ENCODE peak calls at places on chromosomes 5 and 9, in five cellular contexts. Z, T, E, R and H are unnamed samples.

GRCh38 chr5:113043491-113043931 is 66.9 kb downstream of the DCP2 start:
- DNase-seq in R (no peak), T (no peak), Z (no peak), E (peak), H (no peak)

GRCh38 chr9:113634597-113635515 is 171.3 kb downstream of the RGS3 start:
- DNase-seq in R (no peak), E (no peak), T (no peak), Z (no peak), H (no peak)

GRCh38 chr9:127897194-127897692 is 2.2 kb downstream of the ST6GALNAC6 start:
- DNase-seq in T (no peak), E (peak), Z (no peak), R (no peak), H (peak)

GRCh38 chr9:114289571-114290481 is 33.1 kb upstream of the ORM1 start:
- DNase-seq in E (no peak), R (no peak), T (no peak), Z (no peak), H (no peak)

GRCh38 chr5:4941957-4942830 is 197.9 kb upstream of the ADAMTS16 start:
- DNase-seq in E (no peak), T (no peak), Z (no peak), R (no peak), H (no peak)

GRCh38 chr5:151947924-151948323 is 23.3 kb upstream of the GLRA1 start:
- DNase-seq in Z (peak), E (no peak), T (no peak), R (no peak), H (no peak)

GRCh38 chr9:10411272-10411671 is 201.5 kb downstream of the PTPRD start:
- DNase-seq in E (no peak), Z (no peak), T (no peak), R (no peak), H (no peak)

GRCh38 chr9:545480-545879 is 296.0 kb upstream of the DMRT1 start:
- DNase-seq in E (no peak), Z (peak), R (peak), T (no peak), H (no peak)

GRCh38 chr5:353599-354580 is 32.4 kb downstream of the AHRR start:
- DNase-seq in T (no peak), Z (no peak), R (no peak), E (no peak), H (no peak)